ENCODE peak calls at places on chromosomes 12 and 14, in five cellular contexts. P is activated T-cell treated with anti-CD3 and anti-CD28 coated beads for 4 hours; E is Jurkat, Clone E6-1; K is iPS-NIHi11; J is HTR-8/SVneo. X is an unnamed sample.

GRCh38 chr12:47053991-47054390 is 25.4 kb upstream of the PCED1B start:
- DNase-seq in P (no peak), E (no peak), K (no peak), J (no peak), X (no peak)

GRCh38 chr12:42372154-42372791 is 46.3 kb downstream of the PPHLN1 start:
- DNase-seq in P (no peak), E (peak), K (peak), J (peak), X (peak)

GRCh38 chr14:77498984-77499527 is 440 bp upstream of the ISM2 start:
- DNase-seq in P (no peak), E (no peak), K (peak), J (no peak), X (peak)

GRCh38 chr12:25972783-25973182 is 14.3 kb downstream of the RASSF8 start:
- DNase-seq in P (no peak), E (no peak), K (no peak), J (no peak), X (no peak)

GRCh38 chr14:39247256-39247655 is 13.5 kb downstream of the MIA2 start:
- DNase-seq in P (no peak), E (no peak), K (no peak), J (peak), X (no peak)

GRCh38 chr12:106078358-106079025 is 60.3 kb downstream of the NUAK1 start:
- DNase-seq in P (no peak), E (no peak), K (no peak), J (no peak), X (no peak)

GRCh38 chr14:64220466-64220865 is 73.7 kb downstream of the ESR2 start:
- DNase-seq in P (no peak), E (no peak), K (no peak), J (no peak), X (no peak)

GRCh38 chr12:6936642-6937480 is 6.8 kb upstream of the RNU7-1 start:
- DNase-seq in P (peak), E (peak), K (peak), J (no peak), X (no peak)

GRCh38 chr14:35879141-35879648 is 53.1 kb downstream of the BRMS1L start:
- DNase-seq in P (no peak), E (no peak), K (no peak), J (no peak), X (no peak)

GRCh38 chr14:33780035-33780434 is 170.8 kb downstream of the EGLN3 start:
- DNase-seq in P (no peak), E (no peak), K (no peak), J (no peak), X (no peak)

GRCh38 chr14:22685467-22685866 is 41.3 kb upstream of the OR6J1 start:
- DNase-seq in P (no peak), E (no peak), K (no peak), J (no peak), X (no peak)

GRCh38 chr12:117025481-117026151 is 73.6 kb downstream of the TESC start:
- DNase-seq in P (peak), E (peak), K (peak), J (peak), X (peak)

GRCh38 chr12:7221486-7221885 is 32.0 kb downstream of the PEX5 start:
- DNase-seq in P (no peak), E (peak), K (no peak), J (no peak), X (no peak)

GRCh38 chr12:24396266-24396665 is 446.8 kb upstream of the SOX5 start:
- DNase-seq in P (no peak), E (no peak), K (no peak), J (no peak), X (no peak)

GRCh38 chr14:93047661-93048060 is 68.1 kb downstream of the ITPK1 start:
- DNase-seq in P (no peak), E (no peak), K (no peak), J (no peak), X (no peak)

GRCh38 chr14:70045715-70046535 is 142.8 kb downstream of the SLC8A3 start:
- DNase-seq in P (no peak), E (peak), K (peak), J (peak), X (peak)

GRCh38 chr12:85803231-85803630 is 33.0 kb downstream of the RASSF9 start:
- DNase-seq in P (no peak), E (no peak), K (no peak), J (no peak), X (no peak)